ENCODE peak calls at places on chromosomes 3 and 15, in four cellular contexts. M is spleen, U is endothelial cell of umbilical vein, A is body of pancreas. B is an unnamed sample.

GRCh38 chr15:43514241-43515057 is 3.0 kb upstream of the MAP1A start:
- DNase-seq in U (peak; percentile 30), A (no peak), M (no peak), B (peak; percentile 73)

GRCh38 chr15:38300395-38300794 is 47.8 kb downstream of the SPRED1 start:
- DNase-seq in U (no peak), A (no peak), M (no peak), B (no peak)

GRCh38 chr3:98650966-98651765 is 57.8 kb upstream of the CPOX start:
- DNase-seq in M (no peak), A (no peak), U (no peak), B (no peak)

GRCh38 chr3:146160964-146161724 is at the start of gene PLOD2:
- DNase-seq in A (peak; percentile 88), U (peak; percentile 90), M (peak; percentile 79), B (peak; percentile 91)

GRCh38 chr3:129119365-129120100 is 2.1 kb downstream of the RAB43 start:
- DNase-seq in A (peak; percentile 70), M (peak; percentile 81), U (peak; percentile 31), B (no peak)

GRCh38 chr3:38454179-38454883 is 641 bp downstream of the ACVR2B start:
- DNase-seq in A (peak; percentile 62), U (peak; percentile 36), M (peak; percentile 79), B (no peak)

GRCh38 chr3:63961891-63962290 is 49.7 kb upstream of the SCAANT1 start:
- DNase-seq in A (no peak), U (peak; percentile 65), M (no peak), B (no peak)

GRCh38 chr3:197809356-197810020 is 18.4 kb downstream of the LRCH3 start:
- DNase-seq in M (no peak), A (no peak), U (no peak), B (no peak)

GRCh38 chr3:129439381-129439816 is 349 bp downstream of the MBD4 start:
- DNase-seq in M (peak; percentile 92), A (peak; percentile 51), U (peak; percentile 28), B (peak; percentile 50)

GRCh38 chr3:71265365-71265935 is 318.1 kb downstream of the FOXP1 start:
- DNase-seq in M (no peak), A (peak; percentile 45), U (no peak), B (no peak)

GRCh38 chr3:171525437-171525836 is 65.2 kb upstream of the TNIK start:
- DNase-seq in U (no peak), M (no peak), A (no peak), B (no peak)

GRCh38 chr3:191476053-191476787 is 15.3 kb downstream of the PYDC2 start:
- DNase-seq in A (no peak), U (no peak), M (no peak), B (no peak)

GRCh38 chr15:74621936-74622335 is 6.3 kb downstream of the CLK3 start:
- DNase-seq in M (peak; percentile 73), U (no peak), A (no peak), B (no peak)

GRCh38 chr3:172170841-172171240 is 131.5 kb downstream of the FNDC3B start:
- DNase-seq in U (no peak), M (no peak), A (no peak), B (no peak)

GRCh38 chr3:111851511-111851954 is 7.5 kb upstream of the PHLDB2 start:
- DNase-seq in U (peak; percentile 93), A (no peak), M (no peak), B (no peak)

GRCh38 chr3:69255928-69256327 is 130.0 kb downstream of the FRMD4B start:
- DNase-seq in A (no peak), U (no peak), M (no peak), B (no peak)

GRCh38 chr15:71256934-71257333 is 141.7 kb downstream of the THSD4 start:
- DNase-seq in U (no peak), A (no peak), M (no peak), B (no peak)

GRCh38 chr3:177729939-177730700 is 532.8 kb upstream of the TBL1XR1 start:
- DNase-seq in A (peak; percentile 14), M (no peak), U (no peak), B (no peak)

GRCh38 chr3:9725775-9726174 is 5.8 kb upstream of the BRPF1 start:
- DNase-seq in U (no peak), A (no peak), M (no peak), B (no peak)

GRCh38 chr3:9727743-9728142 is 3.8 kb upstream of the BRPF1 start:
- DNase-seq in U (no peak), M (no peak), A (no peak), B (no peak)

GRCh38 chr3:9730747-9731205 is 759 bp upstream of the BRPF1 start:
- DNase-seq in A (no peak), M (no peak), U (no peak), B (no peak)

GRCh38 chr3:9729419-9729818 is 2.1 kb upstream of the BRPF1 start:
- DNase-seq in M (peak; percentile 80), U (no peak), A (no peak), B (no peak)

GRCh38 chr3:9727041-9727595 is 4.4 kb upstream of the BRPF1 start:
- DNase-seq in A (no peak), U (no peak), M (no peak), B (no peak)
- TF ChIP-seq CTCF in A (no peak), U (no peak), M (peak; percentile 47), B (peak; percentile 24)

DNA sequence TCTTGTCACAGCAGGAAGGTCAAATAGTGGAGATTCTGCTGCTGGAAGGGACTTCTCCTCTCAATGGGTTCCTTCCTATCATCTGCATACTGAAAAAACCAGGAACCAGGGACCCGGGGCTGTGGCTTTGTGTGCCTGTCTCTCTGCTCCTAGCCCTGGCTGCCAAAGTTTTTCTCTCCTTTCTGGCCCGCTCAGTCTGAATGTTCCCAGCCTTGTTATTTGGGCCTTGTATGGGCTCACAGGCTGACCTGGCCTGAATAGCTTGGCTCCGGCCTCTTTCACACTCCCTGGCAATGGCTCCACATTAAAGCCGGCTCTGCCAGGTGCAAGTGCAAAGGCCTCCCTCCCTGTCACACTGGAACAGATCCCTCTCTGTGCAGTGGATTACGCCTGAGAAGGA is 94.6 kb downstream of the LRIG1 start:
- DNase-seq in U (no peak), A (peak; percentile 8), M (no peak), B (no peak)
- H3K4me1 ChIP-seq in U (peaks cover 2% of the 10 kb centered on the region), A (peaks cover 52% of the 10 kb centered on the region), M (no peaks in the 10 kb centered on the region), B (peaks cover 24% of the 10 kb centered on the region)

GRCh38 chr3:157119369-157119951 is 40.5 kb downstream of the CCNL1 start:
- DNase-seq in U (no peak), A (peak; percentile 73), M (no peak), B (no peak)

GRCh38 chr3:157117875-157118654 is 41.9 kb downstream of the CCNL1 start:
- DNase-seq in A (no peak), U (no peak), M (no peak), B (no peak)

GRCh38 chr3:157121522-157121921 is 38.4 kb downstream of the CCNL1 start:
- DNase-seq in U (no peak), M (no peak), A (no peak), B (no peak)

GRCh38 chr3:157122116-157122515 is 37.8 kb downstream of the CCNL1 start:
- DNase-seq in U (peak; percentile 43), A (peak; percentile 25), M (no peak), B (no peak)

GRCh38 chr3:157120071-157120892 is 39.7 kb downstream of the CCNL1 start:
- DNase-seq in U (no peak), M (no peak), A (peak; percentile 82), B (no peak)
- TF ChIP-seq POLR2A in U (no peak), M (no peak), A (peak; percentile 66), B (no peak)

GRCh38 chr3:115918900-115919299 is 295.6 kb downstream of the GAP43 start:
- DNase-seq in A (no peak), M (no peak), U (no peak), B (no peak)

GRCh38 chr3:115921711-115922110 is 298.4 kb downstream of the GAP43 start:
- DNase-seq in A (no peak), U (no peak), M (no peak), B (no peak)

GRCh38 chr3:115927210-115927609 is 303.9 kb downstream of the GAP43 start:
- DNase-seq in A (no peak), U (no peak), M (no peak), B (no peak)

GRCh38 chr3:115916866-115917265 is 293.6 kb downstream of the GAP43 start:
- DNase-seq in A (no peak), U (no peak), M (no peak), B (no peak)

GRCh38 chr3:115922681-115923347 is 299.5 kb downstream of the GAP43 start:
- DNase-seq in A (no peak), M (no peak), U (no peak), B (no peak)
- TF ChIP-seq CTCF in A (no peak), M (no peak), U (no peak), B (no peak)

GRCh38 chr15:36938764-36939163 is 161.6 kb downstream of the MEIS2 start:
- DNase-seq in A (no peak), U (no peak), M (no peak), B (no peak)

GRCh38 chr15:36942248-36942827 is 158.0 kb downstream of the MEIS2 start:
- DNase-seq in M (no peak), U (no peak), A (no peak), B (no peak)

GRCh38 chr15:36941798-36942197 is 158.6 kb downstream of the MEIS2 start:
- DNase-seq in M (no peak), U (no peak), A (no peak), B (no peak)

GRCh38 chr15:36940207-36940606 is 160.1 kb downstream of the MEIS2 start:
- DNase-seq in A (no peak), M (no peak), U (no peak), B (no peak)

DNA sequence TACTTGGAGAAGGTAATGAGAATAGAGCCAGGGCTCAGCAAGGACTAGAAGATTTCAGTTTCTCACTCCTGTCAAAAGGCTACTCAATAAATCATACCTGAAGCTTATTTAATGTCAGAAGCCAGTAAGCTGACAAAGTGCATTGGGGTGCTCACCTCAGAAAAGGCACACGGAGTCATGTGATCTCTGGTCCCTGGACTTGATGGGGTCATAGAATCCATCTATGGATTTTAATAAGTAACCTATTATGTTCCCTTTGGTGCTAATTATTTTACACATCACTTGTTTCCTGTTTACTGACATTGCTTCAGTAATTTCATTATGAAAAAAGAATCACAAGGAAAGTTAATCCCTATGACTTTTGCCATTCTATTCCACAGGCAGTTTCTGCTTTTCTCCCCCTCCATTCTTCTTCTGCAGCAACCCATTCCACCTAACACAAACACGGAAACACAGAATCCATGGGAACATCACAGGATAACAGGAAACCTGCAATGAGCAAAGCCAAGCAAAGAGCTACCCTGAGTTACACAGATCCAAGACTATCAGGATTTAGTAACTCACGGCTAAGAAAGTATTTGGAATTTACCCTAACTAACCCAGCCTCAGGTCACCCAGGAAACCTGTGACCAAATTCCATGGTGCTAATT is 159.6 kb downstream of the MEIS2 start:
- DNase-seq in U (no peak), M (no peak), A (no peak), B (no peak)
- H3K4me1 ChIP-seq in U (peaks cover 9% of the 10 kb centered on the region), M (no peaks in the 10 kb centered on the region), A (no peaks in the 10 kb centered on the region), B (no peaks in the 10 kb centered on the region)

GRCh38 chr15:45198337-45199135 is 10.8 kb upstream of the SHF start:
- DNase-seq in M (peak; percentile 95), U (peak; percentile 99), A (peak; percentile 98), B (peak; percentile 95)
- TF ChIP-seq POLR2A in M (peak; percentile 92), U (peak; percentile 83), A (peak; percentile 97), B (peak; percentile 96)

DNA sequence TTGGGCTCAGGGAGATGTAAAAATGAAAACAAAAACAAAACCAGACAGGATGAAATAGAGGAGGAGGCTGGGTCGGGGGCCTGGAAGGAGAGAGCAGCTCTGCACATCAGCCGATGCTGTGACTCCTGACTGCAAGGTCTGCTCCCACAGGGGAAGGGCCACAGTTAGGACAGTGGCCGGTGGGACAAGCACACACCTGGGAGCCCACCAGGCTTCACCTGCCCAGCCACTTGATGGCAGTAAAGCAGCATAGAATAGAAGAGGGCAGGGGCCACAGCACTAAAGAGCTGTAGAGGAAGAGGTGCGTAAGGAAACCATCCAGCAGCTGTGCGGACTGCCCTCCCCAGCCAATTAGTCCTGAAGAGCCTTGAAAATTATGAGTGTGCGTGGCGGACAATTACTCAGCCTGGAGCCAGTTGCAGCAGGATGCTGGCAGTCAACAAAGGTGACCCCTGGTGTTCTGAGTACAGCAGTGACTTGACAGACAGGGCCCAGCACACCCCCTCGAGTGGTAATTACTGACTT is 29.8 kb downstream of the ALS2CL start:
- DNase-seq in A (no peak), U (peak; percentile 46), M (peak; percentile 72), B (peak; percentile 57)
- TF ChIP-seq CTCF in A (no peak), U (peak; percentile 16), M (peak; percentile 42), B (peak; percentile 30)

B was measured in heart left ventricle.